ENCODE peak calls at places on chromosomes 13 and 19, in five cellular contexts. One of them, this sample, is unnamed.

GRCh38 chr19:3482507-3483225 is 575 bp downstream of the SMIM44 start:
- DNase-seq in transverse colon: peak
- DNase-seq in SK-N-SH: peak
- DNase-seq in A549: no peak
- DNase-seq in tibial nerve: no peak
- DNase-seq in this sample: peak

GRCh38 chr19:15379996-15380647 is 535 bp upstream of the AKAP8 start:
- DNase-seq in transverse colon: peak
- DNase-seq in SK-N-SH: no peak
- DNase-seq in A549: peak
- DNase-seq in tibial nerve: no peak
- DNase-seq in this sample: peak

GRCh38 chr13:48919750-48920149 is 56.0 kb upstream of the FNDC3A start:
- DNase-seq in transverse colon: no peak
- DNase-seq in SK-N-SH: no peak
- DNase-seq in A549: no peak
- DNase-seq in tibial nerve: no peak
- DNase-seq in this sample: no peak

GRCh38 chr19:16064209-16064889 is 11.9 kb upstream of the TPM4 start:
- DNase-seq in transverse colon: peak
- DNase-seq in SK-N-SH: no peak
- DNase-seq in A549: no peak
- DNase-seq in tibial nerve: no peak
- DNase-seq in this sample: no peak

GRCh38 chr19:21758296-21758695 is 9.1 kb downstream of the ZNF100 start:
- DNase-seq in transverse colon: no peak
- DNase-seq in SK-N-SH: no peak
- DNase-seq in A549: no peak
- DNase-seq in tibial nerve: no peak
- DNase-seq in this sample: no peak

GRCh38 chr13:109610517-109610916 is 175.9 kb downstream of the IRS2 start:
- DNase-seq in transverse colon: peak
- DNase-seq in SK-N-SH: peak
- DNase-seq in A549: peak
- DNase-seq in tibial nerve: peak
- DNase-seq in this sample: peak

GRCh38 chr13:43363156-43363918 is 340.0 kb downstream of the DNAJC15 start:
- DNase-seq in transverse colon: no peak
- DNase-seq in SK-N-SH: no peak
- DNase-seq in A549: no peak
- DNase-seq in tibial nerve: no peak
- DNase-seq in this sample: no peak

GRCh38 chr19:49152218-49152550 is 3.0 kb downstream of the HRC start:
- DNase-seq in transverse colon: no peak
- DNase-seq in SK-N-SH: no peak
- DNase-seq in A549: no peak
- DNase-seq in tibial nerve: no peak
- DNase-seq in this sample: no peak

GRCh38 chr13:50133277-50133953 is 118.2 kb downstream of the KCNRG start:
- DNase-seq in transverse colon: no peak
- DNase-seq in SK-N-SH: no peak
- DNase-seq in A549: no peak
- DNase-seq in tibial nerve: no peak
- DNase-seq in this sample: no peak

GRCh38 chr13:82654851-82655517 is 1227.3 kb downstream of the SLITRK1 start:
- DNase-seq in transverse colon: peak
- DNase-seq in SK-N-SH: no peak
- DNase-seq in A549: no peak
- DNase-seq in tibial nerve: peak
- DNase-seq in this sample: no peak

GRCh38 chr13:25085125-25085742 is 10.7 kb upstream of the PABPC3 start:
- DNase-seq in transverse colon: peak
- DNase-seq in SK-N-SH: peak
- DNase-seq in A549: peak
- DNase-seq in tibial nerve: peak
- DNase-seq in this sample: peak

GRCh38 chr19:46602392-46603194 is 1.5 kb downstream of the CALM3 start:
- DNase-seq in transverse colon: no peak
- DNase-seq in SK-N-SH: peak
- DNase-seq in A549: no peak
- DNase-seq in tibial nerve: no peak
- DNase-seq in this sample: no peak

GRCh38 chr13:111093634-111094033 is 21.5 kb upstream of the ARHGEF7 start:
- DNase-seq in transverse colon: no peak
- DNase-seq in SK-N-SH: no peak
- DNase-seq in A549: no peak
- DNase-seq in tibial nerve: no peak
- DNase-seq in this sample: no peak

GRCh38 chr13:57552441-57552840 is 79.1 kb upstream of the PCDH17 start:
- DNase-seq in transverse colon: no peak
- DNase-seq in SK-N-SH: no peak
- DNase-seq in A549: no peak
- DNase-seq in tibial nerve: no peak
- DNase-seq in this sample: no peak

GRCh38 chr13:74217816-74218215 is 83.6 kb upstream of the KLF12 start:
- DNase-seq in transverse colon: no peak
- DNase-seq in SK-N-SH: no peak
- DNase-seq in A549: no peak
- DNase-seq in tibial nerve: no peak
- DNase-seq in this sample: no peak

GRCh38 chr13:73870970-73871935 is 263.0 kb downstream of the KLF12 start:
- DNase-seq in transverse colon: no peak
- DNase-seq in SK-N-SH: no peak
- DNase-seq in A549: no peak
- DNase-seq in tibial nerve: peak
- DNase-seq in this sample: no peak

GRCh38 chr13:77330009-77330471 is 3.1 kb upstream of the MYCBP2 start:
- DNase-seq in transverse colon: no peak
- DNase-seq in SK-N-SH: no peak
- DNase-seq in A549: no peak
- DNase-seq in tibial nerve: no peak
- DNase-seq in this sample: no peak

GRCh38 chr13:29483211-29483610 is 112.3 kb downstream of the SLC7A1 start:
- DNase-seq in transverse colon: no peak
- DNase-seq in SK-N-SH: peak
- DNase-seq in A549: no peak
- DNase-seq in tibial nerve: no peak
- DNase-seq in this sample: peak

GRCh38 chr19:40754611-40755247 is 3.7 kb downstream of the SNRPA start:
- DNase-seq in transverse colon: peak
- DNase-seq in SK-N-SH: no peak
- DNase-seq in A549: peak
- DNase-seq in tibial nerve: no peak
- DNase-seq in this sample: peak

GRCh38 chr19:40219721-40220276 is 1.6 kb upstream of the TTC9B start:
- DNase-seq in transverse colon: no peak
- DNase-seq in SK-N-SH: no peak
- DNase-seq in A549: peak
- DNase-seq in tibial nerve: no peak
- DNase-seq in this sample: no peak

GRCh38 chr13:88704600-88705275 is 1033.6 kb downstream of the SLITRK5 start:
- DNase-seq in transverse colon: no peak
- DNase-seq in SK-N-SH: no peak
- DNase-seq in A549: no peak
- DNase-seq in tibial nerve: no peak
- DNase-seq in this sample: no peak

GRCh38 chr19:3413796-3414327 is 47.5 kb downstream of the NFIC start:
- DNase-seq in transverse colon: no peak
- DNase-seq in SK-N-SH: peak
- DNase-seq in A549: peak
- DNase-seq in tibial nerve: no peak
- DNase-seq in this sample: no peak

GRCh38 chr19:53915000-53915399 is 5.9 kb downstream of the CACNG7 start:
- DNase-seq in transverse colon: no peak
- DNase-seq in SK-N-SH: peak
- DNase-seq in A549: peak
- DNase-seq in tibial nerve: no peak
- DNase-seq in this sample: no peak

GRCh38 chr19:42333975-42334696 is 8.7 kb downstream of the MEGF8 start:
- DNase-seq in transverse colon: no peak
- DNase-seq in SK-N-SH: no peak
- DNase-seq in A549: no peak
- DNase-seq in tibial nerve: no peak
- DNase-seq in this sample: no peak

GRCh38 chr19:48668332-48668731 is 4.5 kb downstream of the NTN5 start:
- DNase-seq in transverse colon: no peak
- DNase-seq in SK-N-SH: no peak
- DNase-seq in A549: no peak
- DNase-seq in tibial nerve: no peak
- DNase-seq in this sample: no peak

GRCh38 chr13:28564030-28564429 is 69.1 kb upstream of the FLT1 start:
- DNase-seq in transverse colon: peak
- DNase-seq in SK-N-SH: no peak
- DNase-seq in A549: no peak
- DNase-seq in tibial nerve: no peak
- DNase-seq in this sample: no peak

GRCh38 chr13:59439776-59440428 is 723.8 kb downstream of the DIAPH3 start:
- DNase-seq in transverse colon: no peak
- DNase-seq in SK-N-SH: no peak
- DNase-seq in A549: no peak
- DNase-seq in tibial nerve: no peak
- DNase-seq in this sample: no peak

GRCh38 chr19:54355675-54356074 is 9.1 kb downstream of the LAIR1 start:
- DNase-seq in transverse colon: no peak
- DNase-seq in SK-N-SH: no peak
- DNase-seq in A549: no peak
- DNase-seq in tibial nerve: no peak
- DNase-seq in this sample: no peak

GRCh38 chr13:28401303-28402056 is 93.4 kb downstream of the FLT1 start:
- DNase-seq in transverse colon: no peak
- DNase-seq in SK-N-SH: no peak
- DNase-seq in A549: no peak
- DNase-seq in tibial nerve: no peak
- DNase-seq in this sample: no peak

GRCh38 chr13:80437212-80437611 is 96.3 kb upstream of the SPRY2 start:
- DNase-seq in transverse colon: no peak
- DNase-seq in SK-N-SH: no peak
- DNase-seq in A549: no peak
- DNase-seq in tibial nerve: no peak
- DNase-seq in this sample: no peak

GRCh38 chr19:5613466-5613865 is 9.1 kb downstream of the SAFB2 start:
- DNase-seq in transverse colon: no peak
- DNase-seq in SK-N-SH: no peak
- DNase-seq in A549: no peak
- DNase-seq in tibial nerve: no peak
- DNase-seq in this sample: no peak

GRCh38 chr13:98780972-98781869 is 28.7 kb upstream of the SLC15A1 start:
- DNase-seq in transverse colon: no peak
- DNase-seq in SK-N-SH: no peak
- DNase-seq in A549: no peak
- DNase-seq in tibial nerve: no peak
- DNase-seq in this sample: no peak

GRCh38 chr13:105219636-105220035 is 1315.8 kb downstream of the EFNB2 start:
- DNase-seq in transverse colon: no peak
- DNase-seq in SK-N-SH: no peak
- DNase-seq in A549: no peak
- DNase-seq in tibial nerve: no peak
- DNase-seq in this sample: no peak

GRCh38 chr19:15563325-15563794 is 51.7 kb upstream of the CYP4F8 start:
- DNase-seq in transverse colon: peak
- DNase-seq in SK-N-SH: peak
- DNase-seq in A549: no peak
- DNase-seq in tibial nerve: no peak
- DNase-seq in this sample: peak

GRCh38 chr19:49546825-49547565 is 19.2 kb downstream of the RCN3 start:
- DNase-seq in transverse colon: peak
- DNase-seq in SK-N-SH: peak
- DNase-seq in A549: peak
- DNase-seq in tibial nerve: peak
- DNase-seq in this sample: peak

GRCh38 chr13:93559718-93560117 is 333.1 kb downstream of the GPC6 start:
- DNase-seq in transverse colon: no peak
- DNase-seq in SK-N-SH: no peak
- DNase-seq in A549: peak
- DNase-seq in tibial nerve: no peak
- DNase-seq in this sample: no peak

GRCh38 chr13:30679483-30680330 is 55.6 kb upstream of the ALOX5AP start:
- DNase-seq in transverse colon: no peak
- DNase-seq in SK-N-SH: peak
- DNase-seq in A549: peak
- DNase-seq in tibial nerve: no peak
- DNase-seq in this sample: no peak

GRCh38 chr19:44847144-44848035 is 1.3 kb downstream of the NECTIN2 start:
- DNase-seq in transverse colon: peak
- DNase-seq in SK-N-SH: peak
- DNase-seq in A549: peak
- DNase-seq in tibial nerve: peak
- DNase-seq in this sample: peak

GRCh38 chr19:13241321-13242104 is 91.3 kb downstream of the IER2 start:
- DNase-seq in transverse colon: no peak
- DNase-seq in SK-N-SH: no peak
- DNase-seq in A549: no peak
- DNase-seq in tibial nerve: no peak
- DNase-seq in this sample: no peak

GRCh38 chr19:30227661-30228112 is 144.5 kb upstream of the ZNF536 start:
- DNase-seq in transverse colon: peak
- DNase-seq in SK-N-SH: peak
- DNase-seq in A549: peak
- DNase-seq in tibial nerve: peak
- DNase-seq in this sample: peak
- TF ChIP-seq CTCF in transverse colon: no peak
- TF ChIP-seq CTCF in SK-N-SH: peak
- TF ChIP-seq CTCF in A549: peak
- TF ChIP-seq CTCF in tibial nerve: peak
- TF ChIP-seq CTCF in this sample: no peak

GRCh38 chr19:2259331-2259730 is 3.1 kb upstream of the JSRP1 start:
- DNase-seq in transverse colon: no peak
- DNase-seq in SK-N-SH: no peak
- DNase-seq in A549: peak
- DNase-seq in tibial nerve: no peak
- DNase-seq in this sample: no peak
- TF ChIP-seq EP300 in transverse colon: no peak
- TF ChIP-seq EP300 in SK-N-SH: no peak
- TF ChIP-seq EP300 in A549: no peak
- TF ChIP-seq EP300 in tibial nerve: no peak
- TF ChIP-seq EP300 in this sample: no peak

GRCh38 chr13:95676775-95677563 is at the start of gene DNAJC3:
- DNase-seq in transverse colon: peak
- DNase-seq in SK-N-SH: peak
- DNase-seq in A549: peak
- DNase-seq in tibial nerve: peak
- DNase-seq in this sample: peak
- TF ChIP-seq CTCF in transverse colon: no peak
- TF ChIP-seq CTCF in SK-N-SH: no peak
- TF ChIP-seq CTCF in A549: no peak
- TF ChIP-seq CTCF in tibial nerve: no peak
- TF ChIP-seq CTCF in this sample: no peak

GRCh38 chr19:18629166-18630088 is 7.4 kb upstream of the KLHL26 start:
- DNase-seq in transverse colon: no peak
- DNase-seq in SK-N-SH: no peak
- DNase-seq in A549: no peak
- DNase-seq in tibial nerve: peak
- DNase-seq in this sample: no peak
- TF ChIP-seq EP300 in transverse colon: peak
- TF ChIP-seq EP300 in SK-N-SH: peak
- TF ChIP-seq EP300 in A549: no peak
- TF ChIP-seq EP300 in tibial nerve: peak
- TF ChIP-seq EP300 in this sample: peak